ENCODE peak calls at places on chromosomes 4 and X, in ten cellular contexts. F is mesenchymal stem cell, Q is transverse colon, U is psoas muscle, N is Peyer's patch, K is lower lobe of right lung, J is hepatocyte, W is adipocyte, H is sigmoid colon, M is PC-3. Y is an unnamed sample.

GRCh38 chr4:5895287-5895686 is 2.4 kb upstream of the CRMP1 start:
- DNase-seq in F (no peak), Q (no peak), U (no peak), N (no peak), K (no peak), J (no peak), W (no peak), H (no peak), M (no peak), Y (peak; percentile 23)

GRCh38 chrX:56268888-56269287 is 36.7 kb downstream of the KLF8 start:
- DNase-seq in F (no peak), Q (no peak), U (no peak), N (no peak), K (no peak), J (no peak), W (no peak), H (no peak), M (no peak), Y (no peak)

GRCh38 chr4:174119051-174119450 is 164.4 kb downstream of the FBXO8 start:
- DNase-seq in F (peak; percentile 88), Q (no peak), U (no peak), N (no peak), K (no peak), J (peak; percentile 34), W (peak; percentile 72), H (no peak), M (peak; percentile 27), Y (no peak)

GRCh38 chr4:126267689-126268088 is 952.9 kb downstream of the FAT4 start:
- DNase-seq in F (peak; percentile 45), Q (no peak), U (no peak), N (no peak), K (no peak), J (no peak), W (peak; percentile 75), H (no peak), M (no peak), Y (no peak)

GRCh38 chrX:71111851-71112468 is 583 bp upstream of the IL2RG start:
- DNase-seq in F (no peak), Q (no peak), U (no peak), N (no peak), K (no peak), J (no peak), W (no peak), H (no peak), M (no peak), Y (no peak)

GRCh38 chr4:137519406-137519805 is 12.9 kb downstream of the PCDH18 start:
- DNase-seq in F (no peak), Q (no peak), U (no peak), N (no peak), K (no peak), J (no peak), W (peak; percentile 81), H (no peak), M (peak; percentile 65), Y (no peak)

GRCh38 chr4:163484906-163485305 is 9.6 kb upstream of the TMA16 start:
- DNase-seq in F (peak; percentile 59), Q (peak; percentile 39), U (no peak), N (peak; percentile 67), K (no peak), J (peak; percentile 71), W (peak; percentile 77), H (no peak), M (peak; percentile 69), Y (peak; percentile 55)

GRCh38 chr4:184802203-184803015 is 23.4 kb downstream of the ACSL1 start:
- DNase-seq in F (peak; percentile 36), Q (no peak), U (no peak), N (no peak), K (peak; percentile 49), J (no peak), W (no peak), H (no peak), M (no peak), Y (no peak)

GRCh38 chrX:9312922-9313867 is 151.7 kb upstream of the TBL1X start:
- DNase-seq in F (no peak), Q (peak; percentile 67), U (peak; percentile 36), N (peak; percentile 68), K (peak; percentile 69), J (peak; percentile 13), W (no peak), H (no peak), M (peak; percentile 43), Y (peak; percentile 82)

DNA sequence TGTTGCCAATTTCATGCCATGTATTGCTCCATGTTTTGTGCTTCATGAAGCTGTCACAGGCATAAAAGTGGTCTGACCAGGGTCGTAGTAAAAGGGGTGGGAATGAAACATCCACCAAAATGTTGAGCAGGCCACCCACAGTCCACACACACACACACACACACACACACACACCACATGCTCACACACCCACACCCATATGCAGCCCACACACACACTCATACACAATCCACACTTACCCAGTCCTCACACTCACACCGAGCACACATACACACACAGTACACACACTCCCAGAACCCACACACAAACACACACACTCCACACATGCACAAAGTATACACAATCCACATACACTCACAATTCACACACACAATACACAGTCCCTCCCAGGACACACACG is 135.8 kb downstream of the NKX6-1 start:
- DNase-seq in F (no peak), Q (no peak), U (no peak), N (no peak), K (no peak), J (no peak), W (no peak), H (no peak), M (no peak), Y (no peak)
- H3K27me3 ChIP-seq in F (no peaks in the 10 kb centered on the region), Q (no peaks in the 10 kb centered on the region), U (no peaks in the 10 kb centered on the region), N (no peaks in the 10 kb centered on the region), K (no peaks in the 10 kb centered on the region), J (no peaks in the 10 kb centered on the region), W (no peaks in the 10 kb centered on the region), H (no peaks in the 10 kb centered on the region), M (no peaks in the 10 kb centered on the region), Y (no peaks in the 10 kb centered on the region)

GRCh38 chrX:145716226-145716625 is 101.4 kb upstream of the SLITRK2 start:
- DNase-seq in F (no peak), Q (no peak), U (no peak), N (no peak), K (no peak), J (no peak), W (no peak), H (no peak), M (no peak), Y (peak; percentile 66)
- H3K9me3 ChIP-seq in F (peaks cover 2% of the 10 kb centered on the region), Q (no peaks in the 10 kb centered on the region), U (no peaks in the 10 kb centered on the region), N (no peaks in the 10 kb centered on the region), K (no peaks in the 10 kb centered on the region), J (no peaks in the 10 kb centered on the region), W (no peaks in the 10 kb centered on the region), H (no peaks in the 10 kb centered on the region), M (no peaks in the 10 kb centered on the region), Y (no peaks in the 10 kb centered on the region)

DNA sequence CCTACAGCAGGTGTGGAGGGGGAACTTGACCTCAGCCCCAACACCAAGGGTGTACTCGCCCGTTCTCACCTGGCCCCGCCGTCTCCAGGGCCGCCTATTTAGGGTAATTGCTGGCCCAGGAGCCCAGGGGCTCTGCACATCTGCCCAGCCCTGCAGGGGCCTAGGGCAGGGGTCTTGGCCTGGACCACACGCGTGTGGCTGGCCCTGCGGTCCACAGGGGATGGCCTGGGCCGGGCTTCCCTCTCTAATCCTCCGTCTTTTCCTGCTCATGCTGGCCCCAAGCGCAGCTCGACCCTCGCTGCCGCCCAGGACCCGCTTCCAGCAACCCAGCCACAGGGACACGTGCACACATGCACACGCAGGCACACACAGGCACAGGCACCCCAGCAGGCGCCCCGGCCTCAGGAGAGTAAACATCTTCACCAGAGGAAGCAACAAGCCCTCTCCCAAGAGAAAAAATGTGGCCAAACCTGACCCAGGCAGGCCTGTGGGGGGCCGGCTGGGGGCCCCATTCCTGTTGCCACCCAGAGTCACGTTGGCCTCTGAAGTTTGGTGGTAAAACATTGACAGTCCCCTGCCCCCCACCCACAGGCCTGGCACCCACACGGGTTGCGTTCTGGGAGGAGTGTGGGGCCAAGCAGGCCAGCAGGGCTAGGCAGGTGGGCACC is 24.6 kb upstream of the FGFR3 start:
- DNase-seq in F (no peak), Q (no peak), U (no peak), N (no peak), K (peak; percentile 85), J (peak; percentile 73), W (no peak), H (no peak), M (no peak), Y (no peak)
- H3K27me3 ChIP-seq in F (peaks cover 60% of the 10 kb centered on the region), Q (peaks cover 92% of the 10 kb centered on the region), U (no peaks in the 10 kb centered on the region), N (no peaks in the 10 kb centered on the region), K (peaks cover 27% of the 10 kb centered on the region), J (no peaks in the 10 kb centered on the region), W (peaks cover 26% of the 10 kb centered on the region), H (peaks cover 69% of the 10 kb centered on the region), M (no peaks in the 10 kb centered on the region), Y (no peaks in the 10 kb centered on the region)

GRCh38 chr4:1251773-1252066 is 2.8 kb upstream of the CTBP1 start:
- DNase-seq in F (no peak), Q (no peak), U (no peak), N (no peak), K (no peak), J (no peak), W (no peak), H (no peak), M (no peak), Y (no peak)

GRCh38 chr4:1252928-1253492 is 4.1 kb upstream of the CTBP1 start:
- DNase-seq in F (no peak), Q (no peak), U (no peak), N (peak; percentile 6), K (no peak), J (no peak), W (no peak), H (no peak), M (no peak), Y (no peak)

GRCh38 chr4:1249731-1250526 is 999 bp upstream of the CTBP1 start:
- DNase-seq in F (peak; percentile 62), Q (peak; percentile 50), U (peak; percentile 50), N (no peak), K (peak; percentile 62), J (peak; percentile 50), W (no peak), H (peak; percentile 82), M (peak; percentile 7), Y (peak; percentile 22)

GRCh38 chr4:1250527-1250812 is 1.5 kb upstream of the CTBP1 start:
- DNase-seq in F (no peak), Q (no peak), U (peak; percentile 13), N (no peak), K (no peak), J (no peak), W (no peak), H (no peak), M (no peak), Y (no peak)

DNA sequence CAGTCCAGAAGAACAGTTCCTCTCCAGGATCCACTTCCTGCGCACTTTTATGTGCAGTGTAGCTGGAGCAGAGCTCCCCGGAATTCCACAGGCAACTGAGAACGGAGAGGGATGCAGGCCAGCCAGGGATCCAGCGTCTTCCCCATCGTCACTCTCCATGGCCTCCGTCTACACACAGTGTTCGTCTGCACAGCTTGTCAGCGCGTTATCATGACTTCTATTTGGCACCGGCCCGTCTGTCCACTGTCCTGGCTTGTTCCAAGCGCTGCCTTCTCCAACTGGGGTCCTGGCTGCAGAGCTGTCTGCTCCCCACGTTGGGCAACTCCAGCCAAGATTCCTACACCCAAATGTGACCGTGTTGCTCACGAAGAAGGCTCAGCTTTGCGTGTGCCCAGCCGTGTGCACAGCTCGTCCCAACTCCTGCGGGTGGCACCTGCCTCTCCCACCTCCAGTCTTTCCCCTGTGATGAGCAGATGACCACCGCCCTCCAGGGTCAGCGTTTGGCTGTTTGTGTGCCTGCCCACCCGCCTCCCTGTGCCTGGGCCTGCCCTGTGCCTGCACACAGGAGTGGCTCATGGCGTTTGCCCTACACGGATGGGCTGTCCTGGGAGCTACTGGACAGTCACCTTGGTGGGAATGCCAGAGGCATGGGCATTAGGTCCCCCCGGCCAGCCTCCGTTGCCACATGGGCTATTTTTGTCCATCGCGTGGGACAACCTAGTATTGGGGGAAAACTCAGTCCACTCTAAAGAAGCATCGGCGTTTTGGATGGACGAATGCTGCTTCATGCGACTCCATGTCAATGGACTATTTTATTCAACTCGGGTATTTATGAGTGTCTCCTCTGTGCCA is 2.2 kb upstream of the CTBP1 start:
- DNase-seq in F (no peak), Q (no peak), U (peak; percentile 12), N (no peak), K (peak; percentile 45), J (peak; percentile 2), W (no peak), H (no peak), M (no peak), Y (no peak)
- H3K9me3 ChIP-seq in F (peaks cover 13% of the 10 kb centered on the region), Q (no peaks in the 10 kb centered on the region), U (no peaks in the 10 kb centered on the region), N (no peaks in the 10 kb centered on the region), K (no peaks in the 10 kb centered on the region), J (no peaks in the 10 kb centered on the region), W (peaks cover 15% of the 10 kb centered on the region), H (no peaks in the 10 kb centered on the region), M (no peaks in the 10 kb centered on the region), Y (peaks cover 7% of the 10 kb centered on the region)